ENCODE peak calls at places on chromosomes 13 and 19, in nine cellular contexts. J is Panc1; Y is HFF-Myc; G is thoracic aorta; K is Caco-2; S is A549; Z is spleen; T is CD8-positive, alpha-beta T cell; O is left ventricle myocardium inferior. N is an unnamed sample.

GRCh38 chr19:38915329-38916321 is 3.6 kb upstream of the CCER2 start:
- DNase-seq in J (no peak), G (no peak), T (no peak), K (no peak), Y (no peak), S (no peak), Z (peak), O (no peak), N (no peak)

GRCh38 chr19:29260477-29261317 is 47.7 kb upstream of the UQCRFS1 start:
- DNase-seq in K (peak), Z (no peak), J (peak), S (no peak), G (no peak), O (no peak), Y (no peak), T (no peak), N (no peak)

GRCh38 chr13:101390461-101390860 is 25.8 kb downstream of the NALCN start:
- DNase-seq in J (no peak), G (no peak), K (no peak), S (no peak), O (no peak), Y (peak), Z (no peak), T (no peak), N (no peak)

GRCh38 chr13:105147481-105147880 is 1388.0 kb downstream of the EFNB2 start:
- DNase-seq in Y (no peak), J (no peak), T (no peak), S (no peak), K (no peak), O (no peak), Z (no peak), G (no peak), N (no peak)

GRCh38 chr13:93279982-93280381 is 53.4 kb downstream of the GPC6 start:
- DNase-seq in J (no peak), S (no peak), G (no peak), O (no peak), Y (no peak), K (no peak), Z (no peak), T (no peak), N (no peak)

GRCh38 chr19:32812036-32812435 is 57.5 kb downstream of the SLC7A9 start:
- DNase-seq in O (no peak), K (no peak), T (no peak), Y (no peak), S (no peak), Z (no peak), G (no peak), J (no peak), N (no peak)

GRCh38 chr13:102191951-102192461 is 209.8 kb downstream of the FGF14 start:
- DNase-seq in J (no peak), S (no peak), Y (peak), K (no peak), G (no peak), Z (no peak), O (no peak), T (no peak), N (no peak)

GRCh38 chr13:50319603-50320296 is 304.5 kb downstream of the KCNRG start:
- DNase-seq in J (no peak), K (no peak), Y (no peak), T (no peak), Z (no peak), S (no peak), G (no peak), O (no peak), N (no peak)

GRCh38 chr19:29675650-29676186 is 10.5 kb downstream of the PLEKHF1 start:
- DNase-seq in T (no peak), O (no peak), K (no peak), G (no peak), Z (peak), Y (no peak), J (no peak), S (no peak), N (no peak)

GRCh38 chr19:17358395-17358794 is 18.7 kb downstream of the PLVAP start:
- DNase-seq in Y (no peak), G (no peak), Z (peak), O (no peak), T (no peak), J (no peak), K (no peak), S (peak), N (no peak)

GRCh38 chr19:58059003-58059671 is at the start of gene ZNF135:
- DNase-seq in O (peak), J (no peak), G (peak), K (no peak), Z (peak), T (peak), S (no peak), Y (no peak), N (no peak)

GRCh38 chr19:51357952-51358351 is 8.2 kb downstream of the ETFB start:
- DNase-seq in Z (no peak), G (no peak), S (no peak), T (no peak), O (no peak), K (no peak), Y (no peak), J (no peak), N (no peak)

GRCh38 chr13:44169018-44169909 is 204.4 kb upstream of the SERP2 start:
- DNase-seq in S (no peak), K (no peak), Y (no peak), J (no peak), O (no peak), T (no peak), G (no peak), Z (no peak), N (no peak)

GRCh38 chr13:39566216-39566869 is 36.6 kb downstream of the LHFPL6 start:
- DNase-seq in S (no peak), K (no peak), Y (no peak), T (no peak), Z (no peak), J (no peak), G (no peak), O (no peak), N (no peak)

GRCh38 chr19:46654621-46655152 is 6.3 kb downstream of the DACT3 start:
- DNase-seq in T (no peak), Y (no peak), J (no peak), S (no peak), K (no peak), G (no peak), O (no peak), Z (no peak), N (no peak)

GRCh38 chr19:29076963-29077362 is 136.0 kb downstream of the UQCRFS1 start:
- DNase-seq in S (no peak), Z (no peak), J (no peak), Y (no peak), K (no peak), G (no peak), T (no peak), O (no peak), N (no peak)

GRCh38 chr19:39475748-39476147 is 4.9 kb upstream of the TIMM50 start:
- DNase-seq in O (peak), J (no peak), Y (no peak), G (no peak), K (no peak), S (no peak), Z (no peak), T (no peak), N (no peak)

GRCh38 chr13:72849571-72849970 is 67.6 kb downstream of the PIBF1 start:
- DNase-seq in Y (peak), Z (no peak), S (no peak), T (no peak), K (no peak), O (no peak), J (no peak), G (no peak), N (no peak)

GRCh38 chr13:44796597-44797517 is 192.4 kb downstream of the NUFIP1 start:
- DNase-seq in G (no peak), T (no peak), S (no peak), Z (no peak), Y (no peak), O (no peak), K (no peak), J (no peak), N (no peak)

GRCh38 chr19:40305403-40305802 is 20.3 kb upstream of the AKT2 start:
- DNase-seq in G (no peak), K (peak), O (peak), Y (peak), Z (peak), S (peak), J (peak), T (peak), N (peak)

GRCh38 chr19:1624458-1624857 is 19.2 kb upstream of the UQCR11 start:
- DNase-seq in O (peak), K (peak), T (peak), Z (peak), S (peak), Y (no peak), J (no peak), G (no peak), N (peak)

GRCh38 chr13:32538234-32538620 is 368 bp downstream of the N4BP2L2 start:
- DNase-seq in O (peak), Y (no peak), G (no peak), K (peak), T (no peak), S (peak), J (no peak), Z (peak), N (peak)

GRCh38 chr19:16019691-16020448 is 56.4 kb upstream of the TPM4 start:
- DNase-seq in G (no peak), Y (no peak), Z (no peak), O (no peak), K (no peak), S (no peak), J (no peak), T (no peak), N (no peak)

GRCh38 chr19:7689165-7689564 is 8.5 kb downstream of the TRAPPC5 start:
- DNase-seq in Y (no peak), T (no peak), K (no peak), S (no peak), G (no peak), J (no peak), Z (peak), O (no peak), N (no peak)

GRCh38 chr19:7691497-7691896 is 10.4 kb downstream of the FCER2 start:
- DNase-seq in Z (no peak), T (peak), S (no peak), Y (no peak), J (no peak), G (no peak), O (no peak), K (no peak), N (no peak)

GRCh38 chr19:7694499-7694898 is 7.4 kb downstream of the FCER2 start:
- DNase-seq in O (no peak), T (no peak), S (no peak), Z (no peak), G (no peak), Y (no peak), J (no peak), K (no peak), N (no peak)

GRCh38 chr19:7690779-7691258 is 10.2 kb downstream of the TRAPPC5 start:
- DNase-seq in Z (no peak), S (no peak), O (no peak), Y (no peak), J (no peak), K (no peak), T (no peak), G (no peak), N (no peak)

GRCh38 chr19:7692417-7693088 is 9.4 kb downstream of the FCER2 start:
- DNase-seq in O (no peak), J (no peak), S (no peak), K (no peak), T (peak), G (no peak), Z (no peak), Y (no peak), N (no peak)
- TF ChIP-seq CTCF in O (no peak), J (no peak), S (no peak), K (no peak), T (no peak), G (no peak), Z (no peak), Y (no peak), N (no peak)

GRCh38 chr13:29105779-29106178 is 285.6 kb downstream of the MTUS2 start:
- DNase-seq in J (no peak), Z (no peak), G (no peak), T (no peak), K (no peak), S (peak), O (no peak), Y (no peak), N (no peak)
- TF ChIP-seq CTCF in J (peak), Z (no peak), G (no peak), T (no peak), K (peak), S (no peak), O (no peak), Y (no peak), N (no peak)

DNA sequence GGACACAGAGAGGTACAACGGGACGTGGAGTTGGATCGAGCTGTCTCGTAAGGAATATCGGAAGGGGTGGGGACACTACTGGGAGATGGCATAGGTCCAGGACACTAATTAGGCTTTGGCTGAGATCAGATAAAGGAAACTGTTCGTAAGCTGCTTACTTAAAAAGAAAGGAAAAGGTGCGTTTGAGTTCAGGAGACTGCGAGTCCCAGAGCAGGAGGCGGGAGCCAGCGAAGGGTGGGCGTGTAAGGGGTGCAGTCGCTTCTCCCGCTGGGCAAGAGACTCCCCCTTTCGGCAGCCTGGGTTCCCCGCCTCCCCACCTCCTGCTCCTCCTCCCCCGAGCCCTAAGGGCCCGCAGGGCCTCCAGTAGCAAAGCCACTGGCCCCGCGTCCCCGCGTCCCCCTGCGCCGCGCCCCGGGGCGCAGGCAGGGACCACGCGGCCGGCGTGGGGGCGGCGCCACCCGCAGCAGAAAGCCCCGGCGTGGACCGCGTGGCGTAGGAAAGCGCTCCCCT is 571 bp downstream of the ABCC4 start:
- DNase-seq in O (peak), G (no peak), T (peak), Y (peak), J (no peak), S (peak), Z (peak), K (peak), N (peak)
- TF ChIP-seq CTCF in O (no peak), G (no peak), T (no peak), Y (no peak), J (peak), S (no peak), Z (peak), K (peak), N (no peak)

GRCh38 chr13:30871713-30872029 is 34.4 kb upstream of the MEDAG start:
- DNase-seq in J (no peak), Y (no peak), Z (no peak), S (no peak), O (no peak), G (no peak), T (no peak), K (no peak), N (no peak)

GRCh38 chr13:30870916-30871712 is 35.0 kb upstream of the MEDAG start:
- DNase-seq in T (no peak), J (no peak), S (no peak), O (no peak), K (no peak), G (no peak), Z (no peak), Y (no peak), N (no peak)

GRCh38 chr13:30870049-30870884 is 35.8 kb upstream of the MEDAG start:
- DNase-seq in O (peak), K (peak), Y (peak), Z (no peak), J (no peak), T (no peak), S (no peak), G (peak), N (peak)

GRCh38 chr13:30868806-30869470 is 37.1 kb upstream of the MEDAG start:
- DNase-seq in J (no peak), Y (no peak), S (no peak), T (no peak), K (no peak), Z (no peak), G (no peak), O (no peak), N (no peak)

DNA sequence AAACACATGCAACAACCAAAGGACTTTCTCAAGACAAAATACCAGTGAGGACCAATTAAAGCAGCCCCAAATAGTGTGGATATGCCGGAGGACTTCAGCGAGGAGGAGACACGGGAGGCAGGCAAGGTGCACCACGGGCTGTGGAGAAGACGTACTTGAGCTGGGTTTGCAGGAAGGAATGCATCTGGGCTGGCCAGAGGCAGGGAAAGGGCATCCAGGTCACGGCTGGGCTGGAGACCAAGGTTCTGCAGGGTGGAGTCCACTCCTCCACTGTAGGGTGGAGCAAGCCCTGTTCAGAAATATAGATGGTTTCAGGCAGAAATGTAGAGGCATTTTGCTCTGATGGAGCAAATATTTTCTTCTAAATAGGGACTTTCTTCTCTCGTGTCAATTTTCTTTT is 36.6 kb upstream of the MEDAG start:
- DNase-seq in S (no peak), K (no peak), J (no peak), Y (no peak), Z (no peak), G (no peak), O (peak), T (no peak), N (no peak)
- TF ChIP-seq CTCF in S (no peak), K (no peak), J (no peak), Y (no peak), Z (no peak), G (no peak), O (no peak), T (no peak), N (no peak)

GRCh38 chr13:111594606-111595005 is 274.2 kb downstream of the TEX29 start:
- DNase-seq in G (no peak), Y (no peak), J (no peak), T (no peak), K (no peak), Z (no peak), S (no peak), O (no peak), N (no peak)
- TF ChIP-seq CTCF in G (no peak), Y (no peak), J (no peak), T (no peak), K (no peak), Z (no peak), S (no peak), O (no peak), N (no peak)

DNA sequence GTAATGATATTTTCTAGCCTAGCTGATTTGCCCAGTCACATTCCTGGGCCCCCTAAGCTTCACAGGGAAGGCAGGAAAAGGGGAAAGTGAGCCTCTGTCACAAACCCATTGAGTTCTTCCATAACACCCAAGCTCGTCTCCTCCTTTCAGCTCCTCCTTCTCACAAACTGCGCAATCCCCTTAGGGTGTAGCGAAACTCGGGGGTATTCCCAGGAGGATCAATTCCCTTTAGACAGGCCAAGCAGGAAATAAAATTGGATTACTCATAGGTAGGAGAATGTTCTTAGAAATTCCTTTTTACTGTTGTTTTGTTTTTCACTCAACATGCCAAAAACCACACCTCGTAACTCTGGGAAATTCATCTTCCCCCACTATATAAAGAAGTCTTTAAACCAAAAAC is 139.3 kb downstream of the IRS2 start:
- DNase-seq in Y (no peak), Z (no peak), T (no peak), G (no peak), S (no peak), J (no peak), K (no peak), O (no peak), N (no peak)
- TF ChIP-seq CTCF in Y (no peak), Z (no peak), T (no peak), G (no peak), S (no peak), J (no peak), K (no peak), O (no peak), N (no peak)

N was measured in CD14-positive monocyte.